ENCODE peak calls at places on chromosome 17, in six cellular contexts. Q is GM23248, U is fibroblast of lung, T is aorta, M is upper lobe of right lung, A is endothelial cell of umbilical vein. P is an unnamed sample.
A peak's percentile ranks its signal among the peaks of the same experiment; 100 is the strongest.

GRCh38 chr17:79581306-79581932 is 29.4 kb downstream of the RBFOX3 start:
- DNase-seq in Q (no peak), U (no peak), T (no peak), M (no peak), A (no peak), P (no peak)

GRCh38 chr17:69103557-69104233 is 38.0 kb downstream of the ABCA6 start:
- DNase-seq in Q (no peak), U (no peak), T (no peak), M (no peak), A (no peak), P (no peak)

GRCh38 chr17:1865252-1866037 is 35.6 kb downstream of the RPA1 start:
- DNase-seq in Q (peak; percentile 50), U (peak; percentile 49), T (no peak), M (no peak), A (peak; percentile 37), P (peak; percentile 54)

GRCh38 chr17:44187131-44187899 is 543 bp downstream of the TMUB2 start:
- DNase-seq in Q (peak; percentile 72), U (peak; percentile 70), T (no peak), M (no peak), A (peak; percentile 34), P (no peak)

GRCh38 chr17:64185101-64185500 is 55.2 kb upstream of the ERN1 start:
- DNase-seq in Q (no peak), U (no peak), T (no peak), M (no peak), A (no peak), P (no peak)

GRCh38 chr17:29504711-29505110 is 62.1 kb downstream of the ABHD15 start:
- DNase-seq in Q (peak; percentile 64), U (peak; percentile 46), T (no peak), M (no peak), A (no peak), P (no peak)

GRCh38 chr17:55635253-55635766 is 87.4 kb downstream of the TMEM100 start:
- DNase-seq in Q (peak; percentile 35), U (peak; percentile 34), T (no peak), M (no peak), A (peak; percentile 42), P (no peak)

GRCh38 chr17:7989781-7990655 is 12.4 kb upstream of the GUCY2D start:
- DNase-seq in Q (peak; percentile 75), U (peak; percentile 56), T (peak; percentile 96), M (peak; percentile 93), A (peak; percentile 66), P (peak; percentile 86)

GRCh38 chr17:15007001-15007400 is 258.1 kb downstream of the PMP22 start:
- DNase-seq in Q (no peak), U (no peak), T (no peak), M (no peak), A (no peak), P (no peak)

GRCh38 chr17:79294459-79295071 is 219.9 kb downstream of the ENGASE start:
- DNase-seq in Q (peak; percentile 57), U (peak; percentile 32), T (peak; percentile 91), M (peak; percentile 83), A (peak; percentile 56), P (peak; percentile 59)

GRCh38 chr17:64315032-64315490 is 52.0 kb upstream of the TEX2 start:
- DNase-seq in Q (peak; percentile 64), U (peak; percentile 88), T (peak; percentile 96), M (peak; percentile 89), A (peak; percentile 90), P (no peak)

GRCh38 chr17:50712641-50713296 is 5.1 kb upstream of the ANKRD40 start:
- DNase-seq in Q (no peak), U (no peak), T (no peak), M (no peak), A (no peak), P (no peak)

GRCh38 chr17:17144916-17145665 is 61.0 kb downstream of the PLD6 start:
- DNase-seq in Q (no peak), U (no peak), T (no peak), M (no peak), A (no peak), P (no peak)

GRCh38 chr17:44004761-44005526 is 522 bp downstream of the NAGS start:
- DNase-seq in Q (peak; percentile 45), U (no peak), T (peak; percentile 79), M (peak; percentile 78), A (no peak), P (no peak)

GRCh38 chr17:19706791-19707727 is 9.3 kb downstream of the SLC47A2 start:
- DNase-seq in Q (no peak), U (no peak), T (no peak), M (no peak), A (no peak), P (peak; percentile 33)

GRCh38 chr17:35011671-35012216 is 31.4 kb downstream of the LIG3 start:
- DNase-seq in Q (no peak), U (no peak), T (no peak), M (no peak), A (no peak), P (no peak)

GRCh38 chr17:5584971-5585794 is 874 bp upstream of the NLRP1 start:
- DNase-seq in Q (peak; percentile 93), U (peak; percentile 74), T (no peak), M (no peak), A (no peak), P (no peak)

GRCh38 chr17:60315650-60316049 is 76.3 kb downstream of the USP32 start:
- DNase-seq in Q (no peak), U (no peak), T (no peak), M (no peak), A (no peak), P (no peak)

GRCh38 chr17:30398328-30399041 is 19.8 kb downstream of the CPD start:
- DNase-seq in Q (no peak), U (no peak), T (no peak), M (no peak), A (no peak), P (no peak)

GRCh38 chr17:36544049-36544319 is 735 bp upstream of the GGNBP2 start:
- DNase-seq in Q (peak; percentile 82), U (no peak), T (no peak), M (no peak), A (peak; percentile 67), P (peak; percentile 1)

GRCh38 chr17:4407851-4408250 is 25.9 kb upstream of the SPNS3 start:
- DNase-seq in Q (peak; percentile 32), U (peak; percentile 15), T (no peak), M (no peak), A (no peak), P (no peak)

GRCh38 chr17:31248986-31249385 is 48.1 kb downstream of the OMG start:
- DNase-seq in Q (peak; percentile 83), U (peak; percentile 58), T (no peak), M (no peak), A (no peak), P (no peak)

GRCh38 chr17:46962374-46962790 is 16.7 kb downstream of the RPRML start:
- DNase-seq in Q (peak; percentile 56), U (peak; percentile 73), T (peak; percentile 38), M (no peak), A (peak; percentile 52), P (no peak)

DNA sequence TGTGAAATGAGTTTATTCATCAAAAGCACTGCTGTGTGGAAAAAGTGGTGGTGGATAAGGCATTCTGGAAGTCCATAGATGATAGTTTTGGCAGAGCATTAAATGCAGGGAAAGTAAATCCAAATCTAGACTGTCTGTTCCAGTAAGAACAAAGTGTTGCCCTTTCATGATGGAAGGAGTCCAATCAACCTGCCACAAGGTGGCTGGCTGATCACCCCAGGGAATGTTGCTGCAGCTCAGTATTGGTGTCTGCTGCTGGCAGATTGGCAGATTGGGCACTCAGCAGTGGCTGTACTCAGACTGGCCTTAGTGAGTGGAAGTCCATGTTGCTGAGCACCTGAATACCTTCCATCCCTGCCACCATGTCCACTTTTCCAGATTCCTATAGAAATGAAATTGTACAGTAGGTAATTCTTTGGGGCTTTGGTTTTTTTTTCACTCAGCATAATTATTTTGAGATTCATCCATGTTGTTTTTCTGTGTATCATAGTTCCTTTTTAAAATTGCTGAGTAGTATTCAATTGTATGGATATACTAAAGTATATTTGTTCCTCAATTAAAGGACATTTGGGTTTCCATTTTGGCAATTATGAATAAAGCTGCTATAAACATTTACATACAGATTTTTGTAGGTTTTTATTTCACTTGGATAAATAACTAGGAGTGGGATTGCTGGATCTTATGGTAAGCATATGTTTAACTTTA is 14.3 kb downstream of the DYNLL2 start:
- DNase-seq in Q (no peak), U (no peak), T (no peak), M (no peak), A (no peak), P (no peak)
- H3K4me1 ChIP-seq in Q (no peaks in the 10 kb centered on the region), U (no peaks in the 10 kb centered on the region), T (no peaks in the 10 kb centered on the region), M (no peaks in the 10 kb centered on the region), A (no peaks in the 10 kb centered on the region), P (no peaks in the 10 kb centered on the region)

DNA sequence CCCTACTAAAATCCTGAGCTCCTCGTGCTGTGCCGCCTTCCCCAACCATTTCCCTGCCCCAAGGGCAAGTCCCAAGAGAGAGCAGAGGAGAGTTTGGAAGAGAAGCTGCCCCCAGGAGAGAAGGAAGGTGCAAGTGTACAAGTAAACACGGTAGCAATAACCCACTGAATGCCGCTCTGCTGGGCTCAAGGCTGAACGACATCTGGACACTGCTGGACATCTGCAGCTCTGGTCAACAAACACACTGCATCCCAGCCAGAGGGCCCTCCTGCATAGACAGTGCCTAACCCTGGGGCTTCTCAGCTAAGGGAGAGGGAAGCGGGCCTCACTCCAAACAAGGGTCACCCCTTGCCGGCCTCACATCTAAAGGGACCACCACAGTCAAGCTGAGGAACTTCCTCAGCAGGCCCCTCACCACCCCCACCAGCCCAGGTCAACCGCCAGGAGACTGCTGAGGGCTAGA is 12.7 kb downstream of the JUP start:
- DNase-seq in Q (no peak), U (peak; percentile 50), T (no peak), M (no peak), A (no peak), P (no peak)
- H3K4me3 ChIP-seq in Q (no peak overlapping the region), U (no peak overlapping the region), T (no peak overlapping the region), M (no peak overlapping the region), A (no peak overlapping the region), P (no peak overlapping the region)

DNA sequence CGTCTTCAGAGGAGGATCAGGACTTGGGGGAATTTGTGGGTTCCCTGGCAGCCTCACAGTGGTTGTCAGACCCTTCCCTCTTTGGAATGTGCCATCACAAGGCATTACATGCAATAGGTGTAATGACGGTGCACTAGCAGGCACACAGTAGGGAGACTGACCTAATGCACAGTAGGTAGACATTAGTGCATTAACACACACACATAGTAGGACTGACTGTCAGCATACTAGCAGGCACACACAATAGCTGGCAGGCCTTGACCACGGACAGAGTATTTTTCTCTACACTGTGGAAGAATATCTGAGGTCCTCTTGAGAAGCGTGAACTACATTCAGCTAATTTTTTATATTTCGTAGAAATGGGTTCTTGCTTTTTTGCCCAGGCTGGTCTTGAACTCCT is 10.9 kb upstream of the UBALD2 start:
- DNase-seq in Q (no peak), U (no peak), T (no peak), M (no peak), A (no peak), P (no peak)
- H3K27ac ChIP-seq in Q (no peak overlapping the region), U (no peak overlapping the region), T (no peak overlapping the region), M (no peak overlapping the region), A (no peak overlapping the region), P (no peak overlapping the region)

DNA sequence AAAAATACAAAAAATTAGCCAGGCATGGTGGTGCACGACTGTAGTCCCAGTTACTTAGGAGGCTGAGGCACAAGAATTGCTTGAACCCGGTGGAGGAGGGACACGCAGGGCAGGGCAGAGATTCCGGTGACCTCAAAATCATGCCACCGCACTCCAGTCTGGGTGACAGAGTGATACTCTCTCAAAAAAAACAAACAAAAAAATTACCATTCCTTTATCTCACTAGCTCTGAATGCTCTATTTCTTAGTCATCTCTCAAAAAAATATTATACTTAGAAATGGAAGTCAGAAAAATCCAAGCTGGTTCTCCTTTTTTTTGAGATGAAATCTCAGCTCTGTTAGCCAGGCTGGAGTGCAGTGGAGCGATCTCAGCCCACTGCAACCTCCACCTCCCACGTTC is 40.8 kb downstream of the SPOP start:
- DNase-seq in Q (peak; percentile 33), U (no peak), T (no peak), M (no peak), A (peak; percentile 26), P (no peak)
- H3K4me1 ChIP-seq in Q (peaks cover 72% of the 10 kb centered on the region), U (peaks cover 4% of the 10 kb centered on the region), T (peaks cover 18% of the 10 kb centered on the region), M (peaks cover 40% of the 10 kb centered on the region), A (peaks cover 17% of the 10 kb centered on the region), P (peaks cover 7% of the 10 kb centered on the region)